ENCODE peak calls at places on chromosomes 6 and 20, in five cellular contexts. F is Calu3; N is Jurkat, Clone E6-1; R is PC-3; V is DMS153. Y is an unnamed sample.

GRCh38 chr6:42326248-42326647 is 108.6 kb upstream of the MRPS10 start:
- DNase-seq in F (no peak), N (no peak), R (peak; percentile 52), V (peak; percentile 26), Y (no peak)

GRCh38 chr20:20465259-20465658 is 97.4 kb downstream of the INSM1 start:
- DNase-seq in F (no peak), N (no peak), R (peak; percentile 25), V (no peak), Y (no peak)

GRCh38 chr6:148851683-148852556 is 105.1 kb downstream of the UST start:
- DNase-seq in F (no peak), N (no peak), R (no peak), V (no peak), Y (no peak)

GRCh38 chr6:157001716-157002115 is 224.5 kb downstream of the ARID1B start:
- DNase-seq in F (no peak), N (no peak), R (no peak), V (no peak), Y (no peak)

GRCh38 chr20:53399592-53400335 is 193.9 kb downstream of the ZNF217 start:
- DNase-seq in F (no peak), N (no peak), R (no peak), V (peak; percentile 65), Y (no peak)

GRCh38 chr20:46789339-46789984 is 80.0 kb downstream of the SLC2A10 start:
- DNase-seq in F (no peak), N (no peak), R (no peak), V (no peak), Y (no peak)

GRCh38 chr20:10578607-10579006 is 95.2 kb downstream of the JAG1 start:
- DNase-seq in F (no peak), N (peak; percentile 12), R (peak; percentile 96), V (peak; percentile 72), Y (peak; percentile 53)

GRCh38 chr6:34154668-34155447 is 9.0 kb upstream of the GRM4 start:
- DNase-seq in F (peak; percentile 91), N (peak; percentile 18), R (peak; percentile 52), V (no peak), Y (peak; percentile 33)

GRCh38 chr20:53639647-53640440 is 46.2 kb upstream of the ZNF217 start:
- DNase-seq in F (no peak), N (no peak), R (peak; percentile 29), V (no peak), Y (no peak)

GRCh38 chr6:136503303-136503702 is 46.9 kb downstream of the MAP7 start:
- DNase-seq in F (no peak), N (no peak), R (no peak), V (no peak), Y (no peak)

GRCh38 chr6:12060780-12061619 is 48.9 kb downstream of the HIVEP1 start:
- DNase-seq in F (peak; percentile 66), N (peak; percentile 14), R (no peak), V (peak; percentile 61), Y (peak; percentile 36)

GRCh38 chr20:51373713-51374481 is 168.6 kb downstream of the NFATC2 start:
- DNase-seq in F (no peak), N (no peak), R (no peak), V (no peak), Y (no peak)

GRCh38 chr6:35016417-35017221 is 124.5 kb downstream of the TCP11 start:
- DNase-seq in F (no peak), N (no peak), R (no peak), V (no peak), Y (no peak)

GRCh38 chr20:1809611-1810510 is 85.3 kb upstream of the SIRPA start:
- DNase-seq in F (no peak), N (no peak), R (peak; percentile 80), V (no peak), Y (no peak)

GRCh38 chr6:43828711-43829110 is 58.7 kb downstream of the VEGFA start:
- DNase-seq in F (no peak), N (no peak), R (no peak), V (no peak), Y (no peak)

GRCh38 chr6:33904050-33904827 is 100.4 kb upstream of the MLN start:
- DNase-seq in F (no peak), N (peak; percentile 97), R (no peak), V (peak; percentile 64), Y (no peak)

GRCh38 chr6:79796197-79796596 is 151.2 kb downstream of the ELOVL4 start:
- DNase-seq in F (no peak), N (no peak), R (no peak), V (no peak), Y (no peak)

GRCh38 chr6:13680448-13680968 is 31.1 kb downstream of the RANBP9 start:
- DNase-seq in F (no peak), N (no peak), R (no peak), V (no peak), Y (no peak)

GRCh38 chr6:122223251-122223650 is 176.2 kb upstream of the HSF2 start:
- DNase-seq in F (no peak), N (no peak), R (no peak), V (no peak), Y (no peak)

GRCh38 chr6:142954844-142955243 is 9.9 kb upstream of the HIVEP2 start:
- DNase-seq in F (no peak), N (no peak), R (no peak), V (no peak), Y (no peak)

GRCh38 chr6:93624408-93624807 is 205.0 kb upstream of the EPHA7 start:
- DNase-seq in F (no peak), N (no peak), R (no peak), V (peak; percentile 43), Y (no peak)

GRCh38 chr20:25053207-25054132 is 4.5 kb downstream of the ACSS1 start:
- DNase-seq in F (no peak), N (no peak), R (no peak), V (no peak), Y (no peak)

GRCh38 chr6:25118038-25118437 is 161.1 kb upstream of the CARMIL1 start:
- DNase-seq in F (no peak), N (no peak), R (no peak), V (no peak), Y (no peak)

GRCh38 chr6:54981647-54982046 is 135.1 kb downstream of the FAM83B start:
- DNase-seq in F (no peak), N (no peak), R (peak; percentile 51), V (no peak), Y (no peak)